ENCODE peak calls at places on chromosomes 2 and 18, in eight cellular contexts. R is keratinocyte, K is tibial artery, O is tibial nerve, L is GM06990, S is thyroid gland, P is left lung, W is IMR-90. J is an unnamed sample.

GRCh38 chr2:182186132-182186735 is 200.6 kb downstream of the PPP1R1C start:
- DNase-seq in O (no peak), W (peak; percentile 34), P (no peak), S (no peak), K (no peak), R (no peak), L (peak; percentile 7), J (no peak)

GRCh38 chr2:9699139-9699823 is 68.5 kb upstream of the YWHAQ start:
- DNase-seq in S (no peak), L (no peak), K (no peak), R (no peak), W (peak; percentile 86), P (no peak), O (no peak), J (no peak)

GRCh38 chr2:172968061-172968469 is 107.6 kb upstream of the MAP3K20 start:
- DNase-seq in O (peak; percentile 60), W (peak; percentile 95), R (no peak), S (no peak), K (peak; percentile 84), L (no peak), P (peak; percentile 50), J (no peak)

GRCh38 chr18:33751613-33752221 is 173.7 kb downstream of the ASXL3 start:
- DNase-seq in W (peak; percentile 39), S (no peak), L (no peak), O (no peak), P (no peak), K (no peak), R (no peak), J (no peak)

GRCh38 chr2:20216130-20217025 is 8.6 kb downstream of the SDC1 start:
- DNase-seq in S (no peak), P (no peak), R (no peak), W (no peak), L (no peak), K (no peak), O (no peak), J (no peak)

GRCh38 chr2:215105607-215106354 is 32.6 kb downstream of the ABCA12 start:
- DNase-seq in R (peak; percentile 69), W (peak; percentile 13), K (no peak), O (no peak), S (no peak), P (no peak), L (no peak), J (no peak)

GRCh38 chr2:156320491-156320896 is 12.0 kb downstream of the NR4A2 start:
- DNase-seq in O (no peak), W (peak; percentile 61), S (peak; percentile 68), K (peak; percentile 82), R (no peak), P (peak; percentile 72), L (no peak), J (no peak)

GRCh38 chr2:240795916-240796510 is 24.0 kb downstream of the KIF1A start:
- DNase-seq in O (no peak), S (no peak), L (no peak), R (no peak), K (no peak), W (no peak), P (no peak), J (no peak)

DNA sequence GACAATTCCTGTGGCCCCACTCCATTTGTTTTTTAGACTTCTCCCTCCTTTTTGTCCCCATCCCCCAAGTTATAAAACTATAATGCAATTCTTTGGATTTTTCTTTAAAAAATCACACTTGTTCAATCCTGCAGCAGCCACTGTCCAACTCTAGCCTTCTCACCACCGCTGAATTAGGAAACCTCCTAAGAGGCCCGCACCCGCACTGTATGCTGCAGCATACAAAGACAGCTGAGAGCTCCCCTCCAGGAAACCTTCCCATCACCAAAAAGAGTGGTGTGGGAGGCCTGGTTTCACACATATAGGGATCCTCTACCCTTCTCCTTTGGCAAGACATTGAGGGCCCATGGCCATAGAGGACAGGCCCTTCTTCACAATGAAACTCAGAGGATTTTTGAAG is 2.9 kb downstream of the PCGF1 start:
- DNase-seq in L (no peak), S (no peak), O (no peak), R (no peak), P (no peak), W (no peak), K (no peak), J (no peak)
- H3K27me3 ChIP-seq in L (no peaks in the 10 kb centered on the region), S (peaks cover 7% of the 10 kb centered on the region), O (peaks cover 30% of the 10 kb centered on the region), R (peaks cover 19% of the 10 kb centered on the region), P (peaks cover 15% of the 10 kb centered on the region), W (peaks cover 16% of the 10 kb centered on the region), K (peaks cover 44% of the 10 kb centered on the region), J (peaks cover 52% of the 10 kb centered on the region)

GRCh38 chr2:85692039-85692645 is 2.0 kb upstream of the GNLY start:
- DNase-seq in O (no peak), S (no peak), W (no peak), K (peak; percentile 25), R (no peak), P (no peak), L (no peak), J (no peak)

GRCh38 chr2:85694052-85695025 is at the start of gene GNLY:
- DNase-seq in L (no peak), R (no peak), P (no peak), O (no peak), W (no peak), S (no peak), K (peak; percentile 55), J (no peak)

GRCh38 chr2:85695121-85695520 is 963 bp downstream of the GNLY start:
- DNase-seq in S (no peak), O (no peak), R (no peak), K (peak; percentile 57), W (no peak), P (no peak), L (no peak), J (no peak)

GRCh38 chr2:85695691-85696668 is 1.8 kb downstream of the GNLY start:
- DNase-seq in R (no peak), O (no peak), K (peak; percentile 50), P (no peak), L (no peak), W (no peak), S (no peak), J (no peak)

DNA sequence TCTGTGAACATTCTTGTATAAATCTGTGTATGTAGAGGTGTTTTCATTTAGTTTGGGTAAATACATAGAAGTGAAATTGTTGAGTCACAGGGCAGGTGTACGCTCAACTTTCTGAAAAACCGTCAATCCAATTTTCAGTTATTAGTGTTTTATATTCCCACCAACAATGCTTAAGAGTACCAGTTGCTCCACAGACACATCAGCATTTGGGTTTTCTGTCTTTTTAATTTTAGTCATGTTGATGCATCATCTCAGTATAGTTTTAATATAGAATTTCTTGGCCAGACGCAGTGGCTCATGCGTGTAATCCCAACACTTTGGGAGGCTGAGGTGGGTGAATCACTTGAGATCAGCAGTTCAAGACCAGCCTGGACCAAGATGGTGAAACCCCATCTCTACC is 3.2 kb upstream of the GNLY start:
- DNase-seq in K (no peak), P (no peak), O (no peak), L (no peak), R (no peak), W (no peak), S (no peak), J (no peak)
- H3K4me3 ChIP-seq in K (no peak overlapping the region), P (no peak overlapping the region), O (no peak overlapping the region), L (no peak overlapping the region), R (no peak overlapping the region), W (no peak overlapping the region), S (no peak overlapping the region), J (no peak overlapping the region)

DNA sequence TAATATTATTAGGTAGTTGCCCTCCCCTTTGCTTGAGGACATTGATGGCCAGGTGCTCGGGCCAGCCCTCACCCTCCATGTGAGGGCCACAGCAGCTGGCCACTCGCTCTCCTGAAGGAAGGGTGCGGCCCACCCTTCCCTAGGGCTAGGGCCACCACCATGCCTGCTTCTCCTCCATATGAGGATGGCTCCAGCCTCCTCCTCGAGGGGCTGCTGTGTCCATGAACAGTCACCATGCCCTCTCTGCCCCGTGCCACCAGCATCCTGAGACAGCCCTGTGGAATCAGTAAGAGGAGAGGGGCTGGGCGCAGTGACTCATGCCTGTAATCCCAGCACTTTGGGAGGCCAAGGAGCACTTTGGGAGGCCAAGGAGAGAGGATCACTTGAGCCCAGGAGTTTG is 2.4 kb downstream of the GPR17 start:
- DNase-seq in K (no peak), R (no peak), S (no peak), P (peak; percentile 28), O (no peak), W (no peak), L (no peak), J (no peak)
- H3K27me3 ChIP-seq in K (no peaks in the 10 kb centered on the region), R (no peaks in the 10 kb centered on the region), S (no peaks in the 10 kb centered on the region), P (no peaks in the 10 kb centered on the region), O (no peaks in the 10 kb centered on the region), W (no peaks in the 10 kb centered on the region), L (peaks cover 2% of the 10 kb centered on the region), J (no peaks in the 10 kb centered on the region)

GRCh38 chr2:202267495-202267894 is 1.9 kb downstream of the NOP58 start:
- DNase-seq in R (no peak), L (no peak), K (no peak), S (no peak), W (no peak), O (no peak), P (no peak), J (no peak)
- H3K4me3 ChIP-seq in R (peak overlapping the region; percentile 99), L (peak overlapping the region; percentile 99), K (peak overlapping the region; percentile 86), S (no peak overlapping the region), W (peak overlapping the region; percentile 93), O (peak overlapping the region; percentile 63), P (peak overlapping the region; percentile 82), J (peak overlapping the region; percentile 99)

GRCh38 chr2:45031028-45031427 is 21.8 kb upstream of the SIX2 start:
- DNase-seq in P (no peak), K (no peak), L (no peak), O (no peak), S (no peak), R (no peak), W (no peak), J (no peak)

GRCh38 chr2:45027051-45027450 is 17.8 kb upstream of the SIX2 start:
- DNase-seq in R (no peak), S (no peak), W (no peak), O (no peak), P (no peak), L (no peak), K (no peak), J (no peak)

GRCh38 chr2:45029215-45029614 is 20.0 kb upstream of the SIX2 start:
- DNase-seq in L (no peak), W (no peak), P (no peak), R (no peak), S (no peak), K (no peak), O (no peak), J (no peak)

GRCh38 chr2:45030553-45030952 is 21.3 kb upstream of the SIX2 start:
- DNase-seq in S (no peak), R (no peak), K (no peak), W (no peak), O (no peak), P (no peak), L (no peak), J (no peak)

DNA sequence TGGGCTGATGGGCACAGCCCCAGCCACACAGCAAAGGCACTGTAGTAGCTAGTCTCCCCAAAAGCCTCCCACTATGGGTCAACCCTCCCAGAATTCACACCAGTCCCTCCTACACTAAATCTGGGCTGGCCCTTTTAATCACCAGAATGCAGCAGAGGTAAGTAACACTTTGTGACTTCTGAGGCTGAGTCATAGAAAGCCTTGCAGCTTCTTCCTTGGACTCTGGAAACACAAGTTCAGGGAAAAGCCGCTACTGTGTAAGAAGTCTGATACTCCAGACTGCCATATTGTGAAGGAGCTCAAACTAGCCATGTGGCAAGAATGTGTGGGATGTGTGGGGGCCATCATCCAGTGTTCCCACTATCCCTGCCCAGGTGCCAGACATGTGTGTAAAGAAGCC is 19.0 kb upstream of the SIX2 start:
- DNase-seq in L (no peak), W (no peak), R (no peak), S (no peak), K (no peak), O (no peak), P (no peak), J (no peak)
- H3K27me3 ChIP-seq in L (peaks cover 2% of the 10 kb centered on the region), W (peaks cover 48% of the 10 kb centered on the region), R (peaks cover 13% of the 10 kb centered on the region), S (no peaks in the 10 kb centered on the region), K (no peaks in the 10 kb centered on the region), O (no peaks in the 10 kb centered on the region), P (no peaks in the 10 kb centered on the region), J (peaks cover 4% of the 10 kb centered on the region)